ENCODE peak calls at places on chromosomes 13 and 19, in six cellular contexts. F is HCT116; Z is neuronal stem cell; H is activated CD4-positive, alpha-beta T cell treated with anti-CD3 and anti-CD28 coated beads, Interleukin-2, amount 50 U/mL, for 1 hour; Y is caudate nucleus; O is foreskin fibroblast. M is an unnamed sample.

GRCh38 chr13:112685856-112686255 is 4.0 kb upstream of the ATP11A start:
- DNase-seq in F (no peak), Z (no peak), H (no peak), Y (no peak), O (no peak), M (no peak)

GRCh38 chr13:34577051-34577450 is 365.0 kb upstream of the NBEA start:
- DNase-seq in F (no peak), Z (no peak), H (no peak), Y (no peak), O (no peak), M (no peak)

GRCh38 chr13:63446329-63446728 is 2030.7 kb upstream of the PCDH20 start:
- DNase-seq in F (no peak), Z (no peak), H (no peak), Y (no peak), O (no peak), M (no peak)

GRCh38 chr13:73274147-73274546 is 215.3 kb downstream of the KLF5 start:
- DNase-seq in F (no peak), Z (no peak), H (no peak), Y (no peak), O (no peak), M (peak; percentile 30)

GRCh38 chr19:35462476-35462953 is 14.5 kb downstream of the FFAR2 start:
- DNase-seq in F (no peak), Z (no peak), H (peak; percentile 38), Y (no peak), O (no peak), M (no peak)

GRCh38 chr19:11364935-11365334 is 9.5 kb upstream of the SWSAP1 start:
- DNase-seq in F (no peak), Z (no peak), H (no peak), Y (no peak), O (no peak), M (no peak)

GRCh38 chr19:50205681-50206138 is 2.3 kb downstream of the MYH14 start:
- DNase-seq in F (no peak), Z (no peak), H (no peak), Y (no peak), O (no peak), M (no peak)

GRCh38 chr19:46697142-46697960 is 19.6 kb downstream of the PRKD2 start:
- DNase-seq in F (peak; percentile 80), Z (peak; percentile 89), H (no peak), Y (no peak), O (peak; percentile 75), M (peak; percentile 96)

GRCh38 chr19:4396949-4397783 is 3.2 kb downstream of the SH3GL1 start:
- DNase-seq in F (no peak), Z (no peak), H (no peak), Y (no peak), O (no peak), M (no peak)

GRCh38 chr13:50122465-50122864 is 107.2 kb downstream of the KCNRG start:
- DNase-seq in F (no peak), Z (no peak), H (no peak), Y (no peak), O (no peak), M (no peak)

GRCh38 chr19:29564574-29565005 is 38.8 kb downstream of the VSTM2B start:
- DNase-seq in F (no peak), Z (no peak), H (no peak), Y (no peak), O (no peak), M (no peak)

GRCh38 chr19:56958428-56958827 is 117.9 kb upstream of the PEG3 start:
- DNase-seq in F (no peak), Z (no peak), H (no peak), Y (no peak), O (no peak), M (no peak)

GRCh38 chr13:95176611-95177259 is 124.5 kb downstream of the ABCC4 start:
- DNase-seq in F (no peak), Z (no peak), H (peak; percentile 12), Y (no peak), O (no peak), M (no peak)

GRCh38 chr19:10043286-10043927 is 30.1 kb downstream of the RDH8 start:
- DNase-seq in F (no peak), Z (peak; percentile 50), H (no peak), Y (no peak), O (no peak), M (no peak)

M was measured in AG20443.